ENCODE peak calls at places on chromosomes 16 and 17, in eight cellular contexts. Y is kidney epithelial cell; T is ascending aorta; U is WTC11; D is stomach; E is cardiac muscle cell; H is tibial nerve; F is CD8-positive, alpha-beta T cell. O is an unnamed sample.

GRCh38 chr17:63571632-63572310 is 21.5 kb downstream of the DCAF7 start:
- DNase-seq in Y (peak), T (no peak), U (no peak), D (no peak), E (peak), H (no peak), F (no peak), O (no peak)

GRCh38 chr16:74991593-74992403 is 6.9 kb upstream of the WDR59 start:
- DNase-seq in Y (no peak), T (no peak), U (no peak), D (no peak), E (peak), H (no peak), F (no peak), O (no peak)

GRCh38 chr16:80707686-80708085 is 96.7 kb downstream of the CDYL2 start:
- DNase-seq in Y (no peak), T (no peak), U (no peak), D (no peak), E (no peak), H (no peak), F (no peak), O (no peak)

GRCh38 chr17:6556121-6557039 is at the start of gene PITPNM3:
- DNase-seq in Y (no peak), T (no peak), U (peak), D (peak), E (no peak), H (no peak), F (no peak), O (peak)

GRCh38 chr16:2427526-2427925 is 1.7 kb upstream of the CCNF start:
- DNase-seq in Y (no peak), T (no peak), U (no peak), D (no peak), E (no peak), H (no peak), F (no peak), O (no peak)

GRCh38 chr17:34081269-34081668 is 173.8 kb upstream of the CCL2 start:
- DNase-seq in Y (no peak), T (no peak), U (peak), D (no peak), E (peak), H (no peak), F (no peak), O (no peak)

GRCh38 chr17:17052462-17053221 is 10.4 kb downstream of the MPRIP start:
- DNase-seq in Y (no peak), T (peak), U (no peak), D (peak), E (no peak), H (no peak), F (no peak), O (no peak)

GRCh38 chr16:2884041-2884451 is 1.0 kb downstream of the FLYWCH2 start:
- DNase-seq in Y (no peak), T (no peak), U (no peak), D (no peak), E (peak), H (no peak), F (no peak), O (no peak)

GRCh38 chr17:59219992-59220327 is 351 bp upstream of the GDPD1 start:
- DNase-seq in Y (no peak), T (no peak), U (no peak), D (no peak), E (no peak), H (no peak), F (no peak), O (no peak)

GRCh38 chr16:81483064-81483969 is 38.7 kb downstream of the CMIP start:
- DNase-seq in Y (no peak), T (no peak), U (no peak), D (no peak), E (no peak), H (no peak), F (no peak), O (no peak)

GRCh38 chr17:10631048-10631700 is 25.9 kb downstream of the MYH3 start:
- DNase-seq in Y (no peak), T (no peak), U (peak), D (no peak), E (peak), H (no peak), F (no peak), O (peak)

GRCh38 chr16:89257757-89258465 is 40.4 kb downstream of the ZNF778 start:
- DNase-seq in Y (no peak), T (no peak), U (no peak), D (no peak), E (no peak), H (no peak), F (no peak), O (no peak)

GRCh38 chr16:57929250-57929649 is 41.7 kb downstream of the CNGB1 start:
- DNase-seq in Y (no peak), T (no peak), U (no peak), D (no peak), E (no peak), H (no peak), F (no peak), O (no peak)

GRCh38 chr17:17580662-17581470 is 10.6 kb downstream of the PEMT start:
- DNase-seq in Y (no peak), T (no peak), U (no peak), D (no peak), E (peak), H (no peak), F (no peak), O (no peak)

GRCh38 chr17:45096141-45096540 is 35.0 kb downstream of the NMT1 start:
- DNase-seq in Y (no peak), T (no peak), U (no peak), D (no peak), E (peak), H (no peak), F (no peak), O (no peak)

GRCh38 chr16:67259705-67260104 is 10.9 kb downstream of the SLC9A5 start:
- DNase-seq in Y (no peak), T (no peak), U (no peak), D (no peak), E (no peak), H (no peak), F (no peak), O (no peak)

GRCh38 chr16:19085679-19086200 is 18.3 kb downstream of the COQ7 start:
- DNase-seq in Y (no peak), T (peak), U (no peak), D (peak), E (peak), H (no peak), F (no peak), O (no peak)

GRCh38 chr17:41466988-41467387 is at the start of gene KRT32:
- DNase-seq in Y (no peak), T (no peak), U (no peak), D (no peak), E (no peak), H (no peak), F (no peak), O (no peak)

GRCh38 chr17:38749222-38750043 is 1.3 kb upstream of the PCGF2 start:
- DNase-seq in Y (peak), T (peak), U (peak), D (peak), E (peak), H (peak), F (no peak), O (peak)

GRCh38 chr17:67737145-67737544 is 19.4 kb downstream of the NOL11 start:
- DNase-seq in Y (no peak), T (no peak), U (no peak), D (no peak), E (no peak), H (no peak), F (no peak), O (no peak)

GRCh38 chr17:33200116-33200515 is 93.0 kb downstream of the ASIC2 start:
- DNase-seq in Y (peak), T (no peak), U (no peak), D (no peak), E (no peak), H (no peak), F (no peak), O (no peak)

GRCh38 chr17:17778308-17779014 is 58.3 kb downstream of the SREBF1 start:
- DNase-seq in Y (no peak), T (no peak), U (no peak), D (peak), E (peak), H (peak), F (no peak), O (no peak)

GRCh38 chr17:31388770-31389672 is 2.5 kb upstream of the RAB11FIP4 start:
- DNase-seq in Y (no peak), T (no peak), U (peak), D (peak), E (peak), H (no peak), F (no peak), O (peak)

GRCh38 chr16:60299345-60299744 is 1565.2 kb upstream of the GOT2 start:
- DNase-seq in Y (no peak), T (no peak), U (no peak), D (no peak), E (no peak), H (no peak), F (no peak), O (no peak)

GRCh38 chr17:45688820-45689219 is 95.3 kb upstream of the CRHR1 start:
- DNase-seq in Y (no peak), T (no peak), U (no peak), D (no peak), E (no peak), H (no peak), F (no peak), O (no peak)

GRCh38 chr16:83762141-83763024 is 45.4 kb upstream of the HSBP1 start:
- DNase-seq in Y (no peak), T (no peak), U (no peak), D (no peak), E (no peak), H (no peak), F (no peak), O (no peak)

GRCh38 chr16:85781156-85781555 is 18.2 kb downstream of the EMC8 start:
- DNase-seq in Y (no peak), T (no peak), U (no peak), D (no peak), E (no peak), H (no peak), F (no peak), O (no peak)

GRCh38 chr17:80845863-80846671 is 145.6 kb upstream of the CHMP6 start:
- DNase-seq in Y (no peak), T (peak), U (no peak), D (no peak), E (no peak), H (no peak), F (no peak), O (no peak)

GRCh38 chr17:80843741-80844156 is 147.9 kb upstream of the CHMP6 start:
- DNase-seq in Y (no peak), T (peak), U (no peak), D (no peak), E (no peak), H (no peak), F (no peak), O (no peak)

GRCh38 chr17:80845121-80845862 is 146.3 kb upstream of the CHMP6 start:
- DNase-seq in Y (no peak), T (peak), U (no peak), D (no peak), E (no peak), H (no peak), F (no peak), O (peak)

GRCh38 chr17:80842456-80843053 is 149.1 kb upstream of the CHMP6 start:
- DNase-seq in Y (no peak), T (no peak), U (no peak), D (no peak), E (no peak), H (no peak), F (no peak), O (no peak)

GRCh38 chr17:80844418-80844990 is 147.1 kb upstream of the CHMP6 start:
- DNase-seq in Y (no peak), T (peak), U (no peak), D (no peak), E (no peak), H (no peak), F (no peak), O (no peak)
- TF ChIP-seq CTCF in Y (no peak), T (no peak), U (no peak), D (no peak), E (no peak), H (no peak), F (no peak), O (no peak)

GRCh38 chr17:56868716-56869115 is 34.8 kb downstream of the DGKE start:
- DNase-seq in Y (no peak), T (no peak), U (no peak), D (no peak), E (no peak), H (no peak), F (no peak), O (no peak)
- TF ChIP-seq CTCF in Y (no peak), T (no peak), U (no peak), D (no peak), E (no peak), H (no peak), F (no peak), O (no peak)

DNA sequence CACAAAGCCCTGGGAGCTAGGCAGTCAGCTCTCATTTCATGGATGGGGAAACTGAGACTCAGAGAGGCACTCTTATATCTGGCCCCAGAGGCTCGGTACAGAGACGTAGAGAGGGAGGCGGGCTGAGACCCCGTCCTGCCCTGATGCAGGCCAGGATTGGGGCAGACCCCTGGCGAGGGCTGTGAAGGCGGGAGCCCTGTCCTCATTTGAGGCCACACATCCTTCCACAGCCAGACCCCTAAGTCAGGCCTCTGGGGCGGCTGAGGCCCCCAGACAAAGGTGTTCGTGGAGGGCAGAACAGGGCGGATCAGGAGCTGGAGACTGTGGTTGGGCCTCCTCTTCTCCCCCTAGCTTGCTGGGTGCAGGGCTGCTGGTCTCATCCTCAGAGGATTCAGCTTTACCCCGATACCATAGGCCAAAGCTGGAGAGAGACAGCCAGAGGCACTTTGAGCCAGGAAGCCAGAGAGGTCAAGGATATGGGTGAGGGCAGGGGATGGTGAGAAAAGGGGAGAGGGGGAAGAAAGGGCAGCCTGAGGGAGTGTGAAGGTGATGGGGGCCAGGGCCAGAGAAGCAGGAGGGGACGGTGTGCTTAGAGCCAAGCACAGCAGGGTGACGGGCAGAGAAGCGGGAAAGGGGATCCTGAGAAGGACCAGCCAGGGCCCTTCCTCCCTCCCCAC is 805 bp upstream of the SCARF1 start:
- DNase-seq in Y (no peak), T (no peak), U (no peak), D (no peak), E (no peak), H (no peak), F (no peak), O (no peak)
- TF ChIP-seq CTCF in Y (no peak), T (no peak), U (no peak), D (no peak), E (no peak), H (no peak), F (no peak), O (no peak)

GRCh38 chr16:55655709-55656694 is at the start of gene SLC6A2:
- DNase-seq in Y (no peak), T (peak), U (peak), D (no peak), E (no peak), H (no peak), F (no peak), O (peak)
- TF ChIP-seq CTCF in Y (no peak), T (no peak), U (no peak), D (no peak), E (no peak), H (no peak), F (no peak), O (peak)

DNA sequence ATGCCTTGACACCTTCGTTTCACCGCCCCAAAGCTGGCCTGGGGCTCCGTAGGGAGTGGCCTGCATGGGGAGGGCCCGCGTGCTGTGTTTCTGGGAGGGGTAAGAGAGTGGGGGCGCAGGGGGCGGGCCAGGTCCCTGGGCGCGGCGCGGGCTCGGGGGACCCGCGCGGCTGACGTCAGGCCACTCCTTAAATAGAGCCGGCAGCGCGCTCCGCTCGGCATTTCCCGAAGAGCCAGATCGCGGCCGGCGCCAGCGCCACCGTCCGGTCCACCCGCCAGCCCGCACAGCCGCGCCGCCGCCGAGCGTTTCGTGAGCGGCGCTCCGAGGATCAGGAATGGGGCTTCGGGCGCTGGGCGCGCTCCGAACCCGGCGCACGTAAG is at the start of gene HS3ST2:
- DNase-seq in Y (no peak), T (peak), U (peak), D (no peak), E (peak), H (no peak), F (no peak), O (peak)
- TF ChIP-seq CTCF in Y (no peak), T (peak), U (no peak), D (no peak), E (no peak), H (no peak), F (no peak), O (peak)

O was measured in nephron progenitor cell.